ENCODE peak calls at places on chromosomes 11 and 22, in four cellular contexts. X is kidney epithelial cell, M is GM23338, B is AG09309. E is an unnamed sample.
A peak's percentile ranks its signal among the peaks of the same experiment; 100 is the strongest.

GRCh38 chr22:49756656-49757055 is 71.0 kb downstream of the BRD1 start:
- DNase-seq in X (no peak), M (no peak), B (no peak), E (no peak)

GRCh38 chr11:17894929-17895658 is 117.8 kb downstream of the SERGEF start:
- DNase-seq in X (no peak), M (no peak), B (no peak), E (no peak)

GRCh38 chr11:20933086-20933485 is 263.7 kb downstream of the NELL1 start:
- DNase-seq in X (no peak), M (no peak), B (no peak), E (no peak)

GRCh38 chr11:121466063-121466794 is 13.5 kb upstream of the SORL1-AS1 start:
- DNase-seq in X (peak; percentile 95), M (peak; percentile 90), B (peak; percentile 64), E (no peak)

GRCh38 chr11:10441652-10442503 is 13.2 kb upstream of the AMPD3 start:
- DNase-seq in X (no peak), M (no peak), B (no peak), E (peak; percentile 74)

GRCh38 chr22:45424241-45424731 is 10.8 kb downstream of the RIBC2 start:
- DNase-seq in X (no peak), M (no peak), B (no peak), E (no peak)

GRCh38 chr11:112718483-112718882 is 242.7 kb upstream of the NCAM1 start:
- DNase-seq in X (no peak), M (no peak), B (no peak), E (no peak)

GRCh38 chr11:47917643-47918369 is 62.6 kb upstream of the PTPRJ start:
- DNase-seq in X (peak; percentile 39), M (peak; percentile 66), B (no peak), E (no peak)

GRCh38 chr22:28074526-28074925 is 155.5 kb upstream of the PITPNB start:
- DNase-seq in X (no peak), M (no peak), B (no peak), E (no peak)

GRCh38 chr11:93528252-93528651 is 14.9 kb downstream of the SMCO4 start:
- DNase-seq in X (no peak), M (no peak), B (no peak), E (no peak)

GRCh38 chr11:1882265-1883238 is 9.1 kb downstream of the PRR33 start:
- DNase-seq in X (no peak), M (peak; percentile 90), B (no peak), E (peak; percentile 93)

GRCh38 chr22:36385491-36386350 is 2.0 kb downstream of the MYH9 start:
- DNase-seq in X (peak; percentile 60), M (peak; percentile 81), B (no peak), E (no peak)

GRCh38 chr11:122115520-122116343 is at the start of gene BLID:
- DNase-seq in X (no peak), M (peak; percentile 88), B (no peak), E (no peak)

GRCh38 chr22:42156121-42156520 is 25.5 kb upstream of the CYP2D6 start:
- DNase-seq in X (no peak), M (no peak), B (no peak), E (no peak)

GRCh38 chr11:67600324-67601029 is 6.3 kb upstream of the NDUFV1 start:
- DNase-seq in X (no peak), M (no peak), B (no peak), E (peak; percentile 64)

GRCh38 chr11:6259638-6260019 is at the start of gene CCKBR:
- DNase-seq in X (no peak), M (peak; percentile 72), B (no peak), E (no peak)

GRCh38 chr22:29394931-29395581 is 6.7 kb upstream of the AP1B1 start:
- DNase-seq in X (no peak), M (peak; percentile 93), B (no peak), E (peak; percentile 76)

GRCh38 chr11:77407613-77408012 is 66.3 kb downstream of the PAK1 start:
- DNase-seq in X (peak; percentile 55), M (peak; percentile 21), B (peak; percentile 40), E (no peak)

GRCh38 chr11:65310756-65311155 is 3.9 kb upstream of the CDC42EP2 start:
- DNase-seq in X (no peak), M (no peak), B (no peak), E (no peak)

GRCh38 chr11:28585007-28585406 is 476.8 kb downstream of the METTL15 start:
- DNase-seq in X (no peak), M (no peak), B (peak; percentile 24), E (no peak)

GRCh38 chr11:13012037-13012693 is 3.0 kb downstream of the RASSF10 start:
- DNase-seq in X (peak; percentile 35), M (peak; percentile 33), B (no peak), E (no peak)

GRCh38 chr11:128227466-128227865 is 359.9 kb downstream of the ETS1 start:
- DNase-seq in X (no peak), M (no peak), B (no peak), E (no peak)

GRCh38 chr22:50302041-50302541 is 5.4 kb downstream of the PLXNB2 start:
- DNase-seq in X (no peak), M (no peak), B (no peak), E (no peak)

GRCh38 chr11:36577859-36578258 is 10.1 kb downstream of the RAG1 start:
- DNase-seq in X (no peak), M (no peak), B (peak; percentile 13), E (no peak)

GRCh38 chr11:134727636-134728035 is 315.6 kb upstream of the B3GAT1 start:
- DNase-seq in X (no peak), M (no peak), B (no peak), E (no peak)

GRCh38 chr22:44735518-44736428 is 16.6 kb upstream of the ARHGAP8 start:
- DNase-seq in X (no peak), M (peak; percentile 92), B (no peak), E (peak; percentile 92)

GRCh38 chr11:71408826-71409225 is 39.4 kb downstream of the DHCR7 start:
- DNase-seq in X (no peak), M (no peak), B (no peak), E (no peak)

GRCh38 chr11:87265132-87265531 is 227.4 kb downstream of the TMEM135 start:
- DNase-seq in X (no peak), M (no peak), B (no peak), E (no peak)

GRCh38 chr11:92277871-92278270 is 53.3 kb downstream of the FAT3 start:
- DNase-seq in X (no peak), M (no peak), B (no peak), E (no peak)

GRCh38 chr11:131897247-131897646 is 526.8 kb downstream of the NTM start:
- DNase-seq in X (no peak), M (no peak), B (no peak), E (no peak)

GRCh38 chr11:442611-443081 is 835 bp upstream of the ANO9 start:
- DNase-seq in X (no peak), M (no peak), B (no peak), E (no peak)

GRCh38 chr11:6249822-6250555 is 9.6 kb upstream of the CCKBR start:
- DNase-seq in X (peak; percentile 52), M (no peak), B (peak; percentile 74), E (no peak)

GRCh38 chr22:49192180-49192856 is 635.4 kb downstream of the BRD1 start:
- DNase-seq in X (no peak), M (peak; percentile 0), B (no peak), E (no peak)

GRCh38 chr11:22787565-22788162 is 41.9 kb downstream of the SVIP start:
- DNase-seq in X (no peak), M (peak; percentile 81), B (peak; percentile 2), E (peak; percentile 36)

GRCh38 chr11:71293961-71294782 is 41.8 kb upstream of the SHANK2 start:
- DNase-seq in X (no peak), M (no peak), B (no peak), E (no peak)

GRCh38 chr22:36879775-36880174 is 19.0 kb downstream of the NCF4 start:
- DNase-seq in X (no peak), M (no peak), B (peak; percentile 77), E (no peak)

DNA sequence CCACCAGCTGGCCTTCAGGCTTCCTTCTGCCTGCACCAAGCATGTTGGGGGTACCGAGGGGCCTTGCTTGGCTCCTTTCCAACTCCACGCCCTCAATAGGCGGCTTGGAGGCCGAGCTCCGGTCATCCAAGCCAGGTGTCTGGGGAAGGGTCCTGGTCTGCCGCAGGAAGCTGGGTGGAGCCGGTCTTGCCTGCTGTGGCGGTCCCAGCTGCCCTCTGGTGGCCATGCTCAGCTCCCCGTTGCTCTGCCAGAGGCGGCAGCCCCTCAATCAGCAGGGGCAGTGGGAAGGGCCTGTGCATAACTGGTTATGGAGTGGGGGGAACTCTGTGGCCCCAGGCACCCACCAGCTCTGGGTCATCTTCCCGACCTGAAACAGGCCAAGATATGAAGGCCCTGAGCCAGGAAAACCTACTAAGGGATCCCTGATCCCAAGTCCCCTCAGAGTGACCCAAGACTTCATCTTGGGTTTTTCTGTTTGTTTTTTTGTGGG is 3.2 kb downstream of the ARVCF start:
- DNase-seq in X (no peak), M (peak; percentile 88), B (no peak), E (peak; percentile 75)
- TF ChIP-seq CTCF in X (peak; percentile 90), M (peak; percentile 92), B (peak; percentile 80), E (peak; percentile 72)

DNA sequence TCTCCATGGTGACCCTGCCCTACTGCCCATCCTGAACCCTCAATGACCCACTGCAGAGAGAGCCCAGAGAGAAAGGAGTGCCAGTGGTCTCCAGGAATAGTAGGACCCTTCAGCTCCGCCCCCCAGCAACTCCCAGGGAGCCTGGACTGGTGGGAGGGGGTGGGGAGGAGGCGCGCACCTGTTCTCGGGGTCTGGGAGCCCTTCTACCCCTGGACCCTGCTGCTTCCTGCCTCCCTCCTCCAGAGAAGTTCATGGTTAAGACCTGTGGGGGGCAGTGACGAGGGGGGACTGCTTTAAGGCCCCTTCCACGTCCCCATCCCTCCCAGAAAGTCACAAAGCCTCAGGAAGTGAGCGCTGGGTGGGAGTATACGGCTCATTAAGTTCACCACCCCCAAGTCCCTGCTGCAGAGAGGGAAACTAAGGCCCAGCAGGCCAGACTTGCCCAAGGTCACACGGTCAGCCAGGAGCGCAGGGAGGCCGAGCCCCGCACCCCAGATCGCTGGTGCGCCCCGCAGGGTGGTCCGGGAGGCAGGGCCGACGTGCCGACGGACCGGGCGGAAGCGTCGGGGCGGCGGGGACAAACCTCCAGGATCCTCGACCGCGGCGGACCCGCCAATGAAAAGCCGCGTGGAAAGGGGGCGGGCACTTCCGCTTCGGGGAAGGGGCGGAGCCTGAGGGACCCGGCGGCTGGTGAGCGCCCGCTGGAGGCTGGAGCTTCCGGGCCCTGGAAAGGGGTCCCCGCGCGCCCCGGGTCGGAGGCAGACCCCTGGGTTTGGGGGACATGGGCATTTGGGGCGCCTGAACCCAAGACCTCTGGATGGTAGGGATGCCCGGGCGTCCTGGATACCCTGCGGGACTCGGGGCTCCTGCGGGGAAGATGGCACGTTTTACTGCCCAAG is at the start of the genes NUDT22 and TRPT1:
- DNase-seq in X (no peak), M (peak; percentile 94), B (no peak), E (peak; percentile 95)
- TF ChIP-seq CTCF in X (peak; percentile 43), M (peak; percentile 43), B (peak; percentile 38), E (peak; percentile 29)

GRCh38 chr11:125428486-125429173 is 67.4 kb downstream of the FEZ1 start:
- DNase-seq in X (no peak), M (peak; percentile 50), B (no peak), E (no peak)
- TF ChIP-seq CTCF in X (no peak), M (peak; percentile 60), B (peak; percentile 6), E (peak; percentile 12)

DNA sequence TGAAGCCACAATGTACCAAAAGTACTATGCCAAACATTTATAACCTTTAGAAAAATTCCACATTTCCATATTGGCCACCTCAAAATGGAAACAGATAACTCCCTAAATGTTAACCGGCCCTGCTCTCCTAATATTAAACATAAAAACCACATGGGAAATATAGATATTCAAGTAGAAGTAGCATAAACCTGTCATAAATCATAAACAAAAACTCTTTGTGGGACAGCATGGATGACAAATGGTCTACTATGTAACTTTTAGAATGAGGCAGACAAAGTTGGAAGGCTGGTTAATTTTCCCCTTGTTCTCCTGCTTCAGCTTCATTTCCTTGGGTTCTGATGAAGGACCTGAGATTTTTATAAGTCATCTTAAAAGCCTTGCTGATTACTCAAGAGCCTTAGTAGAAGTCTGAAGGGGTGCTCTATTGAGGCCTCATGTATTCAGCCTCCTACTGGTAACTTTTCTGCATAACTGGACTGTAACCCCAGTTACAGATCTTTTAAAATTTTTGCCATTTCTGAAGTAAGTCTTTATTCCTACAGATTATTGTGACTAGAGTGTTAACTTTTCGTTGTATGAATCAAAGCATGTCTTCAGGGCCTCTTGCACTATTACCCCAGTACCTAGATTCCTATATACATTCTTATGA is 116.4 kb downstream of the STIM1 start:
- DNase-seq in X (no peak), M (no peak), B (no peak), E (no peak)
- TF ChIP-seq CTCF in X (no peak), M (no peak), B (peak; percentile 43), E (peak; percentile 4)

E was measured in GM13977.